ENCODE peak calls at places on chromosomes 12 and 14, in nine cellular contexts. One of them, this sample, is unnamed.

GRCh38 chr12:57367121-57367520 is 63.7 kb downstream of the R3HDM2 start:
- DNase-seq in sigmoid colon: no peak
- DNase-seq in SK-N-SH: no peak
- DNase-seq in A549: no peak
- DNase-seq in K562: no peak
- DNase-seq in transverse colon: no peak
- DNase-seq in suprapubic skin: no peak
- DNase-seq in stomach: no peak
- DNase-seq in ovary: no peak
- DNase-seq in this sample: no peak

GRCh38 chr12:81888341-81888740 is 129.2 kb upstream of the PPFIA2 start:
- DNase-seq in A549: no peak
- DNase-seq in K562: no peak
- DNase-seq in ovary: no peak
- DNase-seq in SK-N-SH: no peak
- DNase-seq in sigmoid colon: no peak
- DNase-seq in transverse colon: no peak
- DNase-seq in suprapubic skin: no peak
- DNase-seq in stomach: no peak
- DNase-seq in this sample: no peak

GRCh38 chr12:85866929-85867776 is 6.9 kb upstream of the NTS start:
- DNase-seq in ovary: no peak
- DNase-seq in A549: peak; percentile 70
- DNase-seq in K562: peak; percentile 12
- DNase-seq in SK-N-SH: peak; percentile 51
- DNase-seq in suprapubic skin: no peak
- DNase-seq in transverse colon: no peak
- DNase-seq in sigmoid colon: no peak
- DNase-seq in stomach: no peak
- DNase-seq in this sample: no peak

GRCh38 chr12:57521475-57522018 is 1.1 kb upstream of the MBD6 start:
- DNase-seq in sigmoid colon: peak; percentile 86
- DNase-seq in stomach: peak; percentile 48
- DNase-seq in ovary: peak; percentile 74
- DNase-seq in suprapubic skin: peak; percentile 80
- DNase-seq in SK-N-SH: no peak
- DNase-seq in transverse colon: peak; percentile 58
- DNase-seq in K562: no peak
- DNase-seq in A549: peak; percentile 70
- DNase-seq in this sample: peak; percentile 47

GRCh38 chr12:12081836-12082497 is 11.2 kb downstream of the BCL2L14 start:
- DNase-seq in SK-N-SH: peak; percentile 67
- DNase-seq in transverse colon: peak; percentile 78
- DNase-seq in stomach: no peak
- DNase-seq in K562: peak; percentile 32
- DNase-seq in ovary: no peak
- DNase-seq in A549: peak; percentile 78
- DNase-seq in suprapubic skin: no peak
- DNase-seq in sigmoid colon: no peak
- DNase-seq in this sample: no peak

GRCh38 chr12:49824886-49825285 is 3.3 kb downstream of the NCKAP5L start:
- DNase-seq in sigmoid colon: peak; percentile 69
- DNase-seq in K562: no peak
- DNase-seq in ovary: no peak
- DNase-seq in stomach: no peak
- DNase-seq in suprapubic skin: no peak
- DNase-seq in A549: no peak
- DNase-seq in transverse colon: no peak
- DNase-seq in SK-N-SH: no peak
- DNase-seq in this sample: no peak

GRCh38 chr12:113781415-113782198 is 184.5 kb downstream of the RBM19 start:
- DNase-seq in stomach: no peak
- DNase-seq in SK-N-SH: no peak
- DNase-seq in sigmoid colon: no peak
- DNase-seq in suprapubic skin: no peak
- DNase-seq in A549: no peak
- DNase-seq in K562: no peak
- DNase-seq in transverse colon: no peak
- DNase-seq in ovary: no peak
- DNase-seq in this sample: no peak

GRCh38 chr12:68305278-68305677 is 26.9 kb downstream of the MDM1 start:
- DNase-seq in transverse colon: no peak
- DNase-seq in stomach: no peak
- DNase-seq in suprapubic skin: no peak
- DNase-seq in ovary: no peak
- DNase-seq in K562: no peak
- DNase-seq in SK-N-SH: no peak
- DNase-seq in A549: no peak
- DNase-seq in sigmoid colon: no peak
- DNase-seq in this sample: no peak

GRCh38 chr12:90199008-90199407 is 490.4 kb upstream of the ATP2B1 start:
- DNase-seq in A549: no peak
- DNase-seq in sigmoid colon: no peak
- DNase-seq in transverse colon: no peak
- DNase-seq in ovary: no peak
- DNase-seq in SK-N-SH: no peak
- DNase-seq in stomach: no peak
- DNase-seq in suprapubic skin: no peak
- DNase-seq in K562: no peak
- DNase-seq in this sample: no peak

GRCh38 chr14:89720076-89720687 is 234.3 kb downstream of the EFCAB11 start:
- DNase-seq in sigmoid colon: no peak
- DNase-seq in A549: no peak
- DNase-seq in transverse colon: no peak
- DNase-seq in SK-N-SH: no peak
- DNase-seq in stomach: no peak
- DNase-seq in suprapubic skin: no peak
- DNase-seq in K562: no peak
- DNase-seq in ovary: no peak
- DNase-seq in this sample: no peak
- H3K4me1 ChIP-seq in sigmoid colon: peaks cover 6% of the 10 kb centered on the region
- H3K4me1 ChIP-seq in A549: no peaks in the 10 kb centered on the region
- H3K4me1 ChIP-seq in transverse colon: peaks cover 3% of the 10 kb centered on the region
- H3K4me1 ChIP-seq in SK-N-SH: peaks cover 13% of the 10 kb centered on the region
- H3K4me1 ChIP-seq in stomach: no peaks in the 10 kb centered on the region
- H3K4me1 ChIP-seq in suprapubic skin: peaks cover 27% of the 10 kb centered on the region
- H3K4me1 ChIP-seq in K562: no peaks in the 10 kb centered on the region
- H3K4me1 ChIP-seq in ovary: no peaks in the 10 kb centered on the region
- H3K4me1 ChIP-seq in this sample: peaks cover 25% of the 10 kb centered on the region

GRCh38 chr12:121241203-121241970 is 31.5 kb downstream of the P2RX4 start:
- DNase-seq in A549: no peak
- DNase-seq in ovary: no peak
- DNase-seq in stomach: no peak
- DNase-seq in SK-N-SH: no peak
- DNase-seq in sigmoid colon: no peak
- DNase-seq in transverse colon: no peak
- DNase-seq in suprapubic skin: no peak
- DNase-seq in K562: no peak
- DNase-seq in this sample: no peak
- TF ChIP-seq EP300 in A549: no peak
- TF ChIP-seq EP300 in ovary: no peak
- TF ChIP-seq EP300 in stomach: no peak
- TF ChIP-seq EP300 in SK-N-SH: no peak
- TF ChIP-seq EP300 in sigmoid colon: no peak
- TF ChIP-seq EP300 in transverse colon: no peak
- TF ChIP-seq EP300 in suprapubic skin: no peak
- TF ChIP-seq EP300 in K562: no peak
- TF ChIP-seq EP300 in this sample: no peak

GRCh38 chr14:91872517-91873470 is 5.5 kb upstream of the TC2N start:
- DNase-seq in stomach: peak; percentile 94
- DNase-seq in suprapubic skin: peak; percentile 91
- DNase-seq in K562: no peak
- DNase-seq in SK-N-SH: no peak
- DNase-seq in ovary: no peak
- DNase-seq in A549: peak; percentile 89
- DNase-seq in transverse colon: peak; percentile 90
- DNase-seq in sigmoid colon: peak; percentile 87
- DNase-seq in this sample: peak; percentile 62

GRCh38 chr14:91875515-91876286 is 8.4 kb upstream of the TC2N start:
- DNase-seq in suprapubic skin: no peak
- DNase-seq in SK-N-SH: no peak
- DNase-seq in stomach: peak; percentile 46
- DNase-seq in K562: no peak
- DNase-seq in ovary: no peak
- DNase-seq in sigmoid colon: no peak
- DNase-seq in transverse colon: peak; percentile 63
- DNase-seq in A549: no peak
- DNase-seq in this sample: no peak

GRCh38 chr14:91872011-91872476 is 4.7 kb upstream of the TC2N start:
- DNase-seq in stomach: peak; percentile 75
- DNase-seq in A549: peak; percentile 61
- DNase-seq in suprapubic skin: no peak
- DNase-seq in ovary: no peak
- DNase-seq in K562: no peak
- DNase-seq in transverse colon: no peak
- DNase-seq in SK-N-SH: no peak
- DNase-seq in sigmoid colon: no peak
- DNase-seq in this sample: peak; percentile 37

GRCh38 chr14:91870890-91871289 is 3.6 kb upstream of the TC2N start:
- DNase-seq in suprapubic skin: no peak
- DNase-seq in transverse colon: no peak
- DNase-seq in SK-N-SH: no peak
- DNase-seq in ovary: no peak
- DNase-seq in stomach: no peak
- DNase-seq in K562: no peak
- DNase-seq in A549: no peak
- DNase-seq in sigmoid colon: no peak
- DNase-seq in this sample: no peak

DNA sequence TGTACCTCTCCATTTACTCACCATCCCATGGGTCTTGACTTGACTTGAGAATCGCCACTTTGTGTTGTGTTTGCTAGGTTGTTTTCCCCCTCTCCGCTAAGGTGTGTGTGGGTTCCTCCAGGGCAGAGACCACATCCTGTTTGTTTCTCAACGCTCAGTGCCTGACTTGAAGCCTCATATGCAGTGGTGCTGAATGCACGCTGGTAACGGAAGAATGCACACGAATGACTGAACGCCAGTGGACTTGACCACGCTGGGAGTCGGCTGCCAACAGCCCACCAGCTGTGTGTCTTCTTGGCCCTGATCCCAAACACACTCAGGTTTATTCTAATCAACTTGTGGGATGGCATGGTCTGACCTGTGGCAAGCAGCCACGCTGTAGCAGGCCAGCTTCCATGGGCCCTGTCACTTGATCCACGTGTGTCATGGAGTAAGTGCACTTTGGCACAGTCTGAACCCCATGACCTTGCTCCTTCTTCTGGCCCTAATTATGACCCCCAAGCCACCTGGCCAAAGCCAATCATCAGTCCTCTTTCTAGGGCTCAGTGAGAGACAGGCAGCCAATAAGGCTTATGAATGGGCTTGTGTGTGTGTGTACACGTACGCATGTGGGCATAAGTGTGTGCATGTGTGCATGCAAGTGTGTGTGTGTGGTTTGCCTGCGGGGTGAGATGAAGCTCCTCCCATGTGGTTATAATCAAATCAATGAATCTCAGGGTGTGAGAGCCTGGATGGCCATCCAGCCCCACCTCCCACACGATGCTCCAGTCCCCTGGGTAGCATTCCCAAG is 6.3 kb upstream of the TC2N start:
- DNase-seq in stomach: peak; percentile 59
- DNase-seq in sigmoid colon: no peak
- DNase-seq in A549: no peak
- DNase-seq in transverse colon: peak; percentile 59
- DNase-seq in SK-N-SH: no peak
- DNase-seq in K562: no peak
- DNase-seq in suprapubic skin: no peak
- DNase-seq in ovary: no peak
- DNase-seq in this sample: no peak
- H3K4me1 ChIP-seq in stomach: peaks cover 50% of the 10 kb centered on the region
- H3K4me1 ChIP-seq in sigmoid colon: no peaks in the 10 kb centered on the region
- H3K4me1 ChIP-seq in A549: peaks cover 54% of the 10 kb centered on the region
- H3K4me1 ChIP-seq in transverse colon: peaks cover 4% of the 10 kb centered on the region
- H3K4me1 ChIP-seq in SK-N-SH: no peaks in the 10 kb centered on the region
- H3K4me1 ChIP-seq in K562: no peaks in the 10 kb centered on the region
- H3K4me1 ChIP-seq in suprapubic skin: peaks cover 26% of the 10 kb centered on the region
- H3K4me1 ChIP-seq in ovary: no peaks in the 10 kb centered on the region
- H3K4me1 ChIP-seq in this sample: peaks cover 28% of the 10 kb centered on the region

DNA sequence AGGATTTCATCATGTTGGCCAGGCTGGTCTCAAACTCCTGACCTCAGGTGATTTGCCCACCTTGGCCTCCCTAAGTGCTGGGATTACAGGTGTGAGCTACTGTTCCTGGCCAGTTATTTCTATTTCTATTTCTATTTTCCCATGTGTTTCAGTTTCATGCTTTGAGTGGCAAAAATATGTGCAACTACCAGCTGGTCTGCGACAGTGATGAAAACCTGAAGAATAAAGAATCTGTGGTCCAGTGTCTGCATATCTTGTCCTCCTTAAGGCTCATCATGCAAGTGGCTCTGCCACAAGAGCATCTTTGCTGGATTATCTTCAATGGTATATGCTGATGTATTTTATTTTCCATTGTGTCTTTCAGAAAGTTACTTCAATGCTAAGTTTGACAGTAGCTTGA is 17.4 kb downstream of the CFAP54 start:
- DNase-seq in A549: no peak
- DNase-seq in suprapubic skin: no peak
- DNase-seq in stomach: no peak
- DNase-seq in K562: no peak
- DNase-seq in sigmoid colon: no peak
- DNase-seq in SK-N-SH: no peak
- DNase-seq in transverse colon: no peak
- DNase-seq in ovary: no peak
- DNase-seq in this sample: no peak
- TF ChIP-seq EP300 in A549: no peak
- TF ChIP-seq EP300 in suprapubic skin: no peak
- TF ChIP-seq EP300 in stomach: no peak
- TF ChIP-seq EP300 in K562: no peak
- TF ChIP-seq EP300 in sigmoid colon: no peak
- TF ChIP-seq EP300 in SK-N-SH: no peak
- TF ChIP-seq EP300 in transverse colon: no peak
- TF ChIP-seq EP300 in ovary: no peak
- TF ChIP-seq EP300 in this sample: no peak

DNA sequence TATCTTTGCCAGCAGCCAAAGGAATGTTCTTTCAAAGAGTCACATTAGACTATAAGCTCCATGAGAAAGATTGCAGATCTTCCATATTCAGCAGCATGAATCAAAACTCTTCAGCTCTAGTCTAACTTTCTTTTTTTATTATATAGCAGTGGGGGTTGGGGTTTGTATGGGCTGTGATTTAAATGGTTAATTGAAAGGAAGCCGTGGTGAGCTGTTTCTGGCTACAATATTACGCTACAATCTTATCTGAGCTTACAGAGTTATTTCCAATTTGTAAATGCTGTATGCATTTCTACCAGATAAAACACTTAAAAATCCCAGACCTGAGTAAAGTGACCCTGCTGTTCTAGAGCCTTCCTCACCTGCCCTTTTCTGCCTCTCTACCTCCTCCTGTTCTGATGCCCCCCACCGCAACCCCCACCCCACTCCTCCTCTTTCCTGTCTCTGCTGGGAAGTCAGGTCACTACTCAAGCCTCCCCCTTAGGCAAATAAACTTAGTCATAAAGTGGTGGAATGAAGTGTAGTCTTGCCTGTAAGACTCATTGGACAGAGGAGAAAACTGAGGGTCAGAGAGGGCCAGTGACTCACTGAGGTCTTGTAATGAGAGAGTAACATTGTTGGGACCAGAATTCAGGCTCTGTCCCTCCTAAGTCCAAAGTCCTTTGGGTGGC is 1089.5 kb downstream of the BCL11B start:
- DNase-seq in stomach: no peak
- DNase-seq in ovary: no peak
- DNase-seq in sigmoid colon: no peak
- DNase-seq in A549: no peak
- DNase-seq in K562: no peak
- DNase-seq in suprapubic skin: no peak
- DNase-seq in transverse colon: no peak
- DNase-seq in SK-N-SH: no peak
- DNase-seq in this sample: no peak
- H3K4me1 ChIP-seq in stomach: no peaks in the 10 kb centered on the region
- H3K4me1 ChIP-seq in ovary: no peaks in the 10 kb centered on the region
- H3K4me1 ChIP-seq in sigmoid colon: no peaks in the 10 kb centered on the region
- H3K4me1 ChIP-seq in A549: no peaks in the 10 kb centered on the region
- H3K4me1 ChIP-seq in K562: no peaks in the 10 kb centered on the region
- H3K4me1 ChIP-seq in suprapubic skin: no peaks in the 10 kb centered on the region
- H3K4me1 ChIP-seq in transverse colon: no peaks in the 10 kb centered on the region
- H3K4me1 ChIP-seq in SK-N-SH: no peaks in the 10 kb centered on the region
- H3K4me1 ChIP-seq in this sample: no peaks in the 10 kb centered on the region

This sample was measured in tibial nerve.